ENCODE peak calls at places on chromosome 1, in ten cellular contexts. G is lower leg skin, V is tibial nerve, L is body of pancreas, B is GM12892, F is esophagus squamous epithelium, K is suprapubic skin, A is spleen, M is A549, O is heart left ventricle. H is an unnamed sample.

GRCh38 chr1:83627045-83627444 is 371.9 kb downstream of the TTLL7 start:
- DNase-seq in G (no peak), V (no peak), L (no peak), B (no peak), F (no peak), K (no peak), A (no peak), M (no peak), O (no peak), H (no peak)

GRCh38 chr1:168483531-168483930 is 60.3 kb downstream of the XCL2 start:
- DNase-seq in G (no peak), V (no peak), L (no peak), B (no peak), F (no peak), K (no peak), A (no peak), M (no peak), O (no peak), H (no peak)

GRCh38 chr1:110213143-110213540 is 3.0 kb downstream of the KCNC4 start:
- DNase-seq in G (no peak), V (no peak), L (no peak), B (no peak), F (no peak), K (no peak), A (no peak), M (no peak), O (no peak), H (no peak)

GRCh38 chr1:173255214-173255813 is 48.2 kb upstream of the TNFSF4 start:
- DNase-seq in G (no peak), V (no peak), L (no peak), B (no peak), F (no peak), K (no peak), A (no peak), M (peak; percentile 41), O (no peak), H (peak; percentile 27)

GRCh38 chr1:12159826-12160225 is 7.0 kb upstream of the TNFRSF1B start:
- DNase-seq in G (no peak), V (no peak), L (no peak), B (no peak), F (no peak), K (no peak), A (peak; percentile 80), M (no peak), O (no peak), H (no peak)

GRCh38 chr1:151934048-151934493 is 24.8 kb upstream of the THEM4 start:
- DNase-seq in G (peak; percentile 42), V (no peak), L (peak; percentile 47), B (no peak), F (no peak), K (no peak), A (no peak), M (peak; percentile 54), O (peak; percentile 30), H (peak; percentile 68)

GRCh38 chr1:184376359-184376758 is 10.5 kb upstream of the C1orf21 start:
- DNase-seq in G (no peak), V (no peak), L (no peak), B (no peak), F (no peak), K (no peak), A (no peak), M (no peak), O (no peak), H (no peak)

GRCh38 chr1:162631546-162632233 is 574 bp upstream of the DDR2 start:
- DNase-seq in G (no peak), V (no peak), L (no peak), B (no peak), F (no peak), K (peak; percentile 69), A (no peak), M (no peak), O (peak; percentile 57), H (peak; percentile 43)

GRCh38 chr1:19340387-19340937 is 28.3 kb downstream of the SLC66A1 start:
- DNase-seq in G (no peak), V (no peak), L (no peak), B (no peak), F (no peak), K (no peak), A (no peak), M (no peak), O (no peak), H (no peak)

GRCh38 chr1:19339199-19339861 is 27.2 kb downstream of the SLC66A1 start:
- DNase-seq in G (no peak), V (no peak), L (no peak), B (no peak), F (no peak), K (no peak), A (no peak), M (no peak), O (no peak), H (no peak)

GRCh38 chr1:19342077-19342775 is 30.1 kb downstream of the SLC66A1 start:
- DNase-seq in G (no peak), V (peak; percentile 60), L (no peak), B (no peak), F (no peak), K (no peak), A (no peak), M (no peak), O (peak; percentile 27), H (no peak)

GRCh38 chr1:19342894-19343616 is 30.9 kb downstream of the SLC66A1 start:
- DNase-seq in G (no peak), V (no peak), L (no peak), B (no peak), F (no peak), K (no peak), A (no peak), M (no peak), O (no peak), H (no peak)

DNA sequence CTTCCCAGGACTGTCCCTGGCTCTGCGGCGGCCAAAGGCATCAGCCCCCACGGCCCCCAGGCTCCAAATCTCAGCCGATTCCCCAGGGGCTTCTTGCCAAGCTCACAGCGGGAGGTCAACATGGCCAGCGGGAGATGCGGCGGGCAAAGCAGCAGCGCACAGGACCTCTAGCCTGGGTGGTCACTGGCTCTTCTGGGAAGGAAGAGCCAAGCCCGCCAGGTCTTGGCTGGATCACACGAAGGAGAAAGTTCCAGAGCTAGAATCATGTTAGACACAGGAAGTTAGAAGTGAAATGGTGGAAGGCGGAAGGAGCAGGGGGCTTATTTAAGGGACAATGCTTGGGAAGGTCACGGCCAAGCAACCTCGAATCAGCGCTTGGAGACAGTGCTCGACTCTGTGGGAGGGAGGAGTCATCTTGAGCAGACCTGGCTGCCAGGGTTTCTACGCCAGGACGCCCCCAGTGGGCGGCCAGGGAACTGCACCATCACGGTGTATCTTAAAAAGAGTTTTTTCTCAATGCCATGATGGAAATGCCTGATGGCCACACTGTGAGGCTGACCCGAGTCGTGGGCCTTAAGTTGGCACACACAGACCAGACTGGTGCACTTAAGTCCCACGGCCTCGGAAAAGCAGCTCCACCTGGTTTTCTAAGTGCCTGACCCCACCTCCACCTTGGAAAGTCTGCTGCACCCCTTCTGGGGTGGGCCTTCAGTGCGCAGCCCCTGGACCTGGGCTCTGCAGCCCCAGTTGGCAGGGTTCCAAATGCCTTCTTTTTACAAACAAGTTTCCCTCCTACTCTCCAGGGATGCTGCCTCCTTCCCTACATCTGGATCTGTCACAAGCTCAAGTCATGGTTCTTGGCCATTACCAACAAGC is 29.3 kb downstream of the SLC66A1 start:
- DNase-seq in G (peak; percentile 55), V (peak; percentile 63), L (peak; percentile 67), B (peak; percentile 85), F (no peak), K (peak; percentile 87), A (peak; percentile 89), M (peak; percentile 82), O (peak; percentile 51), H (peak; percentile 85)
- TF ChIP-seq POLR2A in G (no peak), V (no peak), L (no peak), B (no peak), F (no peak), K (no peak), A (no peak), M (no peak), O (no peak), H (no peak)

GRCh38 chr1:230310381-230311163 is 115.6 kb downstream of the PGBD5 start:
- DNase-seq in G (peak; percentile 63), V (peak; percentile 64), L (peak; percentile 81), B (peak; percentile 63), F (no peak), K (peak; percentile 73), A (peak; percentile 89), M (peak; percentile 93), O (peak; percentile 71), H (peak; percentile 86)
- TF ChIP-seq POLR2A in G (no peak), V (no peak), L (no peak), B (no peak), F (no peak), K (no peak), A (no peak), M (no peak), O (no peak), H (no peak)

GRCh38 chr1:156082111-156083091 is at the start of gene MEX3A:
- DNase-seq in G (peak; percentile 69), V (no peak), L (peak; percentile 70), B (peak; percentile 84), F (no peak), K (no peak), A (peak; percentile 87), M (peak; percentile 86), O (peak; percentile 75), H (peak; percentile 65)
- TF ChIP-seq POLR2A in G (no peak), V (no peak), L (peak; percentile 29), B (no peak), F (no peak), K (no peak), A (no peak), M (peak; percentile 9), O (no peak), H (no peak)

GRCh38 chr1:160708821-160709220 is 2.8 kb downstream of the CD48 start:
- DNase-seq in G (no peak), V (no peak), L (no peak), B (no peak), F (no peak), K (no peak), A (no peak), M (no peak), O (no peak), H (no peak)

GRCh38 chr1:160709715-160710114 is 1.9 kb downstream of the CD48 start:
- DNase-seq in G (no peak), V (no peak), L (no peak), B (no peak), F (no peak), K (no peak), A (no peak), M (no peak), O (no peak), H (no peak)

GRCh38 chr1:160708118-160708517 is 3.5 kb downstream of the CD48 start:
- DNase-seq in G (no peak), V (no peak), L (no peak), B (no peak), F (no peak), K (no peak), A (no peak), M (no peak), O (no peak), H (no peak)

GRCh38 chr1:160705176-160705745 is 6.4 kb downstream of the CD48 start:
- DNase-seq in G (no peak), V (no peak), L (no peak), B (no peak), F (no peak), K (no peak), A (no peak), M (no peak), O (no peak), H (no peak)

DNA sequence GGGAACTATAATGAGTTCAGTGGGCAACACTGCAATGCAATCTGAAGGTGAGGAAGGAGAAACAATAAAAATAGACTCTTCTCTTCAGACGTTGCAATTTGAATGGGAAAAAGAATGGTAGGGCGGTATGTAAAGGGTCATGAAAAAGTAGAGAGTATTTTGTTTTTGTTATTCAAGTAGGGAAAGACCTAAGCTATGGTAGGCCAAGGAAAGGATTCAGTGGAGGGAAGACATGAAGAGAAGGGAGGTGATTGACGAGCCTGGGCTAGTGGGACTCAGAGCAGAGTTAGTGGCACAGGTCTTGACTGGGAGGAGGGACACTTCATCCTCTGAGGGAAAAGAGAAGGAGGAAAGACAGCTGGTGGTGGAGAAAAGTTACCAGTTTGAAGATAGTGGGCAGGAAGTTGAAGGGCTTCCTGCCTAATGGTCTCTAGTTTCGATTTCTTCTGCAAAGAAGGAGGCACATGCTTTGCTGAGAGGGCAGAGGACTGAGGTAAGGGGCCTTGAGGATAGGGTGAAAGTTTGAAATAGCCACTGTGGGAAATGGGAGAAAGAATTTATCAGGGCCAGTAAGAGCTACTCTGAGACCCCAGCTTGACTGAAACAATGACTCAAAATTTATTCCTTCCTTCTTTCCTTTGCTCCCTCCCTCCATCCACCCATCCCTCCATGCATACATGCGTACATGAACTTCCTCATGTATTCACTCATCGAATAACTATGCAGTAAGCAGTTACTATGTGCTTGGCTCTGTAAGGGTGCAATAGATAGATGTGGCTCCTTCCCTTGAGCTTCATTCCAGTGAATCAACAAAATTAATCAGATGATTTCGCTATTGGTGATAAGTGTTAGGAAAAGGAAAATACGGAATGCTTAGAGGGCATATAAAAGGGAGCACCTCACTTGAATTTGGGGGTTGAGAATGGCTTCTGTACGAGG is 4.2 kb downstream of the CD48 start:
- DNase-seq in G (no peak), V (no peak), L (no peak), B (no peak), F (no peak), K (no peak), A (no peak), M (no peak), O (no peak), H (no peak)
- TF ChIP-seq POLR2A in G (no peak), V (no peak), L (no peak), B (peak; percentile 64), F (no peak), K (no peak), A (no peak), M (no peak), O (no peak), H (no peak)

H was measured in erythroblast.